ENCODE peak calls at places on chromosomes 11 and 22, in four cellular contexts. One of them, this sample, is unnamed.

GRCh38 chr11:100788561-100788960 is 101.5 kb downstream of the ARHGAP42 start:
- DNase-seq in HepG2: no peak
- DNase-seq in neural progenitor cell: no peak
- DNase-seq in PC-9: no peak
- DNase-seq in this sample: no peak

GRCh38 chr11:34194576-34195335 is 89.3 kb downstream of the NAT10 start:
- DNase-seq in HepG2: no peak
- DNase-seq in neural progenitor cell: peak
- DNase-seq in PC-9: peak
- DNase-seq in this sample: no peak

GRCh38 chr11:33065445-33066178 is 26.2 kb downstream of the TCP11L1 start:
- DNase-seq in HepG2: peak
- DNase-seq in neural progenitor cell: peak
- DNase-seq in PC-9: no peak
- DNase-seq in this sample: peak

GRCh38 chr11:11211186-11211585 is 141.9 kb downstream of the CSNK2A3 start:
- DNase-seq in HepG2: no peak
- DNase-seq in neural progenitor cell: no peak
- DNase-seq in PC-9: no peak
- DNase-seq in this sample: no peak

GRCh38 chr11:126989942-126990715 is 10.4 kb downstream of the KIRREL3 start:
- DNase-seq in HepG2: peak
- DNase-seq in neural progenitor cell: peak
- DNase-seq in PC-9: no peak
- DNase-seq in this sample: peak

GRCh38 chr11:59380263-59381059 is 21.8 kb downstream of the OR5AN1 start:
- DNase-seq in HepG2: no peak
- DNase-seq in neural progenitor cell: no peak
- DNase-seq in PC-9: no peak
- DNase-seq in this sample: no peak

GRCh38 chr11:6576471-6577373 is 26.7 kb downstream of the RRP8 start:
- DNase-seq in HepG2: no peak
- DNase-seq in neural progenitor cell: no peak
- DNase-seq in PC-9: no peak
- DNase-seq in this sample: no peak

GRCh38 chr11:102229510-102230119 is 87.7 kb upstream of the BIRC3 start:
- DNase-seq in HepG2: peak
- DNase-seq in neural progenitor cell: no peak
- DNase-seq in PC-9: peak
- DNase-seq in this sample: no peak

GRCh38 chr22:39021552-39022250 is 774 bp downstream of the APOBEC3D start:
- DNase-seq in HepG2: no peak
- DNase-seq in neural progenitor cell: no peak
- DNase-seq in PC-9: no peak
- DNase-seq in this sample: no peak

GRCh38 chr22:27137809-27138400 is 480.5 kb downstream of the MIAT start:
- DNase-seq in HepG2: no peak
- DNase-seq in neural progenitor cell: peak
- DNase-seq in PC-9: no peak
- DNase-seq in this sample: no peak

GRCh38 chr11:47426062-47426956 is at the start of gene PSMC3:
- DNase-seq in HepG2: peak
- DNase-seq in neural progenitor cell: peak
- DNase-seq in PC-9: peak
- DNase-seq in this sample: peak

GRCh38 chr11:45736424-45736823 is 68.5 kb upstream of the SLC35C1 start:
- DNase-seq in HepG2: peak
- DNase-seq in neural progenitor cell: no peak
- DNase-seq in PC-9: no peak
- DNase-seq in this sample: no peak

GRCh38 chr22:44210721-44211120 is 30.0 kb downstream of the PARVG start:
- DNase-seq in HepG2: no peak
- DNase-seq in neural progenitor cell: no peak
- DNase-seq in PC-9: no peak
- DNase-seq in this sample: no peak

GRCh38 chr22:32522237-32522636 is 47.6 kb downstream of the FBXO7 start:
- DNase-seq in HepG2: no peak
- DNase-seq in neural progenitor cell: no peak
- DNase-seq in PC-9: no peak
- DNase-seq in this sample: no peak

GRCh38 chr22:39405346-39406085 is 5.9 kb downstream of the TAB1 start:
- DNase-seq in HepG2: no peak
- DNase-seq in neural progenitor cell: peak
- DNase-seq in PC-9: no peak
- DNase-seq in this sample: no peak

GRCh38 chr11:118051611-118052461 is 25.0 kb upstream of the TMPRSS4 start:
- DNase-seq in HepG2: no peak
- DNase-seq in neural progenitor cell: no peak
- DNase-seq in PC-9: no peak
- DNase-seq in this sample: no peak

GRCh38 chr11:10488121-10488580 is 33.1 kb downstream of the AMPD3 start:
- DNase-seq in HepG2: no peak
- DNase-seq in neural progenitor cell: no peak
- DNase-seq in PC-9: peak
- DNase-seq in this sample: peak

GRCh38 chr11:37500425-37500824 is 902.4 kb upstream of the RAG2 start:
- DNase-seq in HepG2: no peak
- DNase-seq in neural progenitor cell: peak
- DNase-seq in PC-9: peak
- DNase-seq in this sample: no peak

GRCh38 chr11:93370260-93370659 is 39.7 kb downstream of the DEUP1 start:
- DNase-seq in HepG2: no peak
- DNase-seq in neural progenitor cell: no peak
- DNase-seq in PC-9: no peak
- DNase-seq in this sample: no peak

GRCh38 chr11:612201-612960 is 3.4 kb downstream of the IRF7 start:
- DNase-seq in HepG2: peak
- DNase-seq in neural progenitor cell: peak
- DNase-seq in PC-9: peak
- DNase-seq in this sample: peak

GRCh38 chr11:15471028-15471708 is 356.4 kb downstream of the INSC start:
- DNase-seq in HepG2: no peak
- DNase-seq in neural progenitor cell: no peak
- DNase-seq in PC-9: no peak
- DNase-seq in this sample: no peak

GRCh38 chr11:119551726-119552510 is 128.9 kb upstream of the THY1 start:
- DNase-seq in HepG2: no peak
- DNase-seq in neural progenitor cell: no peak
- DNase-seq in PC-9: no peak
- DNase-seq in this sample: no peak

GRCh38 chr11:117070016-117070415 is 28.2 kb downstream of the SIK3 start:
- DNase-seq in HepG2: no peak
- DNase-seq in neural progenitor cell: no peak
- DNase-seq in PC-9: peak
- DNase-seq in this sample: no peak

GRCh38 chr11:95680169-95680929 is 109.2 kb downstream of the FAM76B start:
- DNase-seq in HepG2: no peak
- DNase-seq in neural progenitor cell: no peak
- DNase-seq in PC-9: no peak
- DNase-seq in this sample: no peak

GRCh38 chr11:63478896-63479295 is 12.1 kb downstream of the PLAAT5 start:
- DNase-seq in HepG2: peak
- DNase-seq in neural progenitor cell: peak
- DNase-seq in PC-9: peak
- DNase-seq in this sample: peak

GRCh38 chr11:61690706-61691377 is 10.7 kb downstream of the DAGLA start:
- DNase-seq in HepG2: no peak
- DNase-seq in neural progenitor cell: no peak
- DNase-seq in PC-9: no peak
- DNase-seq in this sample: no peak

GRCh38 chr11:128336203-128336602 is 251.2 kb downstream of the ETS1 start:
- DNase-seq in HepG2: peak
- DNase-seq in neural progenitor cell: no peak
- DNase-seq in PC-9: peak
- DNase-seq in this sample: no peak

GRCh38 chr11:128684582-128685382 is 9.1 kb upstream of the FLI1 start:
- DNase-seq in HepG2: no peak
- DNase-seq in neural progenitor cell: peak
- DNase-seq in PC-9: no peak
- DNase-seq in this sample: no peak

GRCh38 chr11:131690776-131691557 is 320.6 kb downstream of the NTM start:
- DNase-seq in HepG2: no peak
- DNase-seq in neural progenitor cell: no peak
- DNase-seq in PC-9: no peak
- DNase-seq in this sample: no peak

GRCh38 chr11:61626580-61627380 is 45.9 kb upstream of the SYT7 start:
- DNase-seq in HepG2: peak
- DNase-seq in neural progenitor cell: no peak
- DNase-seq in PC-9: peak
- DNase-seq in this sample: no peak

GRCh38 chr11:30586251-30587144 is at the start of gene MPPED2:
- DNase-seq in HepG2: no peak
- DNase-seq in neural progenitor cell: peak
- DNase-seq in PC-9: no peak
- DNase-seq in this sample: no peak

GRCh38 chr11:12606597-12606996 is 67.6 kb upstream of the TEAD1 start:
- DNase-seq in HepG2: no peak
- DNase-seq in neural progenitor cell: no peak
- DNase-seq in PC-9: no peak
- DNase-seq in this sample: no peak

GRCh38 chr11:6656936-6657335 is 1.3 kb upstream of the DCHS1 start:
- DNase-seq in HepG2: no peak
- DNase-seq in neural progenitor cell: no peak
- DNase-seq in PC-9: no peak
- DNase-seq in this sample: no peak

GRCh38 chr11:131033151-131033651 is 116.9 kb upstream of the SNX19 start:
- DNase-seq in HepG2: peak
- DNase-seq in neural progenitor cell: no peak
- DNase-seq in PC-9: peak
- DNase-seq in this sample: peak

GRCh38 chr22:45478108-45478771 is 24.4 kb upstream of the FBLN1 start:
- DNase-seq in HepG2: peak
- DNase-seq in neural progenitor cell: no peak
- DNase-seq in PC-9: peak
- DNase-seq in this sample: no peak

GRCh38 chr11:650482-650881 is 13.4 kb downstream of the DRD4 start:
- DNase-seq in HepG2: no peak
- DNase-seq in neural progenitor cell: no peak
- DNase-seq in PC-9: no peak
- DNase-seq in this sample: no peak

GRCh38 chr22:25852223-25852622 is 110.2 kb downstream of the MYO18B start:
- DNase-seq in HepG2: no peak
- DNase-seq in neural progenitor cell: no peak
- DNase-seq in PC-9: no peak
- DNase-seq in this sample: no peak
- H2AFZ ChIP-seq in HepG2: no peak
- H2AFZ ChIP-seq in neural progenitor cell: no peak
- H2AFZ ChIP-seq in PC-9: no peak
- H2AFZ ChIP-seq in this sample: no peak

GRCh38 chr11:23903044-23903704 is 593.7 kb upstream of the LUZP2 start:
- DNase-seq in HepG2: peak
- DNase-seq in neural progenitor cell: no peak
- DNase-seq in PC-9: peak
- DNase-seq in this sample: no peak

DNA sequence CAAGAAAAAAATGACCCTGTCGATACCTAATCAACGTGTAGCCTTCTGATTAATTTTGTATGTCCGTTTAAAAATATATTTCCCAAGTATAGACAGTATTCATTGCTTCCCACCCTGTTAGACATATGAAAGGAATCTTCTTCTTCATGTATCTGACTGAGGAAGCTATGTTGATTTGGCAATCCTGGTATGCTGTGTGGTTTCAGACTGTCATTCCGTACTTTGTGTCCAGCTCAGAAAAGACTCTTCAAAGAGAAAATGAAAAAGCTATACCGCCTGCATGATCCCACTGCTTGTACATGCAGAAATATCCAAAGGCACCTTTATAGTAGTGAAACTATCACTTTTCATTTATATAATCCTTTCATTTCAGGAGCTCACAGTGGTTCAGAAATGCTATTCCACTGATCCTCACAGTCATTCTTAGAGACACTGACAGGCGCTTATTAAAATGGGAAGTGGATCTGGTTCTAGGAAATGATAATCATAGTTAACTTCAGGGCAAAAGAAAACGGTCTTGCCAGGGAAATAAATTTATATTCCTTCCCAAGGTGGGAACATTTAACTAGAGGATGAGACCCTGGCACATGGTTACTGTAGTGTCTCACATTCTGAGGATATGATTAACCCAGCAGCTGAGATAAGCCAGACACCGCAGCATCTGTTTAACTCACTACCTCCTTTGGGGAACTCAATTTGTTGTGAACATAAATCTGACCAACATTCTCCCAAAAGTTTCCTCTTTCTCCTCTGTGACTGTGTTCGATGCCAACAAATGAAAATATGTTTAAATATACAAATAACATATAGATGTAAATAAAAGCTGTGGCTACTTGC is 599.2 kb upstream of the LUZP2 start:
- DNase-seq in HepG2: no peak
- DNase-seq in neural progenitor cell: no peak
- DNase-seq in PC-9: no peak
- DNase-seq in this sample: no peak
- H2AFZ ChIP-seq in HepG2: no peak
- H2AFZ ChIP-seq in neural progenitor cell: no peak
- H2AFZ ChIP-seq in PC-9: no peak
- H2AFZ ChIP-seq in this sample: no peak

GRCh38 chr11:64802370-64803162 is 448 bp downstream of the MAP4K2 start:
- DNase-seq in HepG2: no peak
- DNase-seq in neural progenitor cell: no peak
- DNase-seq in PC-9: no peak
- DNase-seq in this sample: no peak
- H2AFZ ChIP-seq in HepG2: no peak
- H2AFZ ChIP-seq in neural progenitor cell: peak
- H2AFZ ChIP-seq in PC-9: peak
- H2AFZ ChIP-seq in this sample: no peak

DNA sequence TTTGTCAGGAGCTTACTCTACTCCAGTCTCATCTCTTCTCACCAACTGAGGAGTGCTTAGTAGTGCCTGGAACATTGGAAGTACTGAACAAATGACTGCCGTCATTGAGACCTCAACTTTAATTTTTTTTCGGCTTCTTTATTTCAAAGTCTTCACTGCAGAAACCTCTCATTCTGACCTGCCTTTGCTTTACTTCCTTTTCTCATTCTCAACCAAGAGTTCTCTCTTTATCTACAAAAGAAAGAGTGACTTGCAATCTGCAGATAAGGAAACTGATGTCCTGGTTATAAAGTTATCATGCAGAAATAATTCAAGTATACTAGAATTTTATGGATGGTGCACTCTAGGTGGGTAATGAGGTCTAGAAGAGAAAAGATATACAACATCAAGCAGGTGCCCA is 1.2 kb upstream of the EED start:
- DNase-seq in HepG2: no peak
- DNase-seq in neural progenitor cell: no peak
- DNase-seq in PC-9: no peak
- DNase-seq in this sample: no peak
- H2AFZ ChIP-seq in HepG2: no peak
- H2AFZ ChIP-seq in neural progenitor cell: peak
- H2AFZ ChIP-seq in PC-9: no peak
- H2AFZ ChIP-seq in this sample: no peak

This sample was measured in HCT116.